ENCODE peak calls at places on chromosomes 11 and 22, in five cellular contexts. D, Z, W, A and I are unnamed samples.

GRCh38 chr11:74766905-74767304 is 18.3 kb downstream of the RNF169 start:
- DNase-seq in A (no peak), D (no peak), Z (no peak), W (no peak), I (no peak)

GRCh38 chr11:59204736-59205135 is 8.0 kb downstream of the MPEG1 start:
- DNase-seq in D (no peak), Z (no peak), W (no peak), A (no peak), I (no peak)

GRCh38 chr11:92670293-92670890 is 299.1 kb upstream of the MTNR1B start:
- DNase-seq in D (no peak), Z (no peak), W (no peak), A (no peak), I (no peak)

GRCh38 chr11:31887180-31887579 is 76.1 kb upstream of the PAX6 start:
- DNase-seq in Z (peak), D (no peak), W (peak), A (no peak), I (no peak)

GRCh38 chr11:13262096-13262495 is 15.5 kb upstream of the BMAL1 start:
- DNase-seq in W (peak), Z (no peak), D (no peak), A (no peak), I (no peak)

GRCh38 chr11:74330065-74330858 is 18.8 kb upstream of the P4HA3 start:
- DNase-seq in A (no peak), Z (no peak), W (peak), D (no peak), I (no peak)

GRCh38 chr22:17922925-17923898 is 101.1 kb downstream of the MICAL3 start:
- DNase-seq in Z (no peak), W (peak), D (no peak), A (peak), I (peak)

GRCh38 chr11:95503047-95503446 is 272.0 kb upstream of the SESN3 start:
- DNase-seq in W (no peak), A (no peak), D (no peak), Z (no peak), I (no peak)

GRCh38 chr11:95895815-95896214 is 28.1 kb downstream of the MTMR2 start:
- DNase-seq in Z (no peak), W (no peak), A (no peak), D (no peak), I (no peak)

GRCh38 chr11:124869331-124869730 is 4.1 kb downstream of the ROBO3 start:
- DNase-seq in A (no peak), D (peak), Z (no peak), W (no peak), I (no peak)

GRCh38 chr11:40288212-40288803 is 1171.1 kb downstream of the LRRC4C start:
- DNase-seq in A (no peak), W (no peak), Z (no peak), D (no peak), I (no peak)

GRCh38 chr11:6538892-6539291 is 41.8 kb downstream of the DNHD1 start:
- DNase-seq in D (no peak), W (no peak), Z (no peak), A (no peak), I (no peak)

GRCh38 chr22:32237905-32238304 is 17.2 kb downstream of the SLC5A4 start:
- DNase-seq in Z (no peak), A (no peak), D (no peak), W (no peak), I (no peak)

GRCh38 chr11:18492888-18493287 is 33.9 kb downstream of the TSG101 start:
- DNase-seq in Z (no peak), W (no peak), D (no peak), A (no peak), I (no peak)

GRCh38 chr11:34165786-34166557 is 60.5 kb downstream of the NAT10 start:
- DNase-seq in A (no peak), D (no peak), Z (peak), W (no peak), I (no peak)

GRCh38 chr11:121723261-121723741 is 270.5 kb upstream of the SORL1-AS1 start:
- DNase-seq in Z (peak), D (no peak), W (no peak), A (no peak), I (no peak)